ENCODE peak calls at places on chromosome 19, in seven cellular contexts. B is AG04450, A is breast epithelium, U is caudate nucleus, V is heart left ventricle, T is PC-3, P is fibroblast of lung. L is an unnamed sample.

GRCh38 chr19:37987356-37988332 is 80.6 kb downstream of the SIPA1L3 start:
- DNase-seq in V (no peak), B (no peak), A (no peak), T (no peak), U (no peak), P (no peak), L (no peak)

GRCh38 chr19:12801466-12802266 is at the start of the genes PRDX2 and THSD8:
- DNase-seq in A (peak), B (no peak), U (peak), V (peak), P (peak), T (peak), L (no peak)

GRCh38 chr19:58559275-58560006 is 1.0 kb upstream of the UBE2M start:
- DNase-seq in B (peak), V (peak), U (no peak), P (peak), A (peak), T (peak), L (no peak)

GRCh38 chr19:35032356-35032865 is 2.1 kb downstream of the SCN1B start:
- DNase-seq in B (no peak), P (no peak), T (no peak), U (no peak), A (no peak), V (no peak), L (no peak)

GRCh38 chr19:33055718-33056117 is 9.0 kb downstream of the RHPN2 start:
- DNase-seq in T (peak), B (no peak), P (peak), U (no peak), A (no peak), V (no peak), L (no peak)

GRCh38 chr19:8396563-8397203 is 6.5 kb downstream of the RAB11B start:
- DNase-seq in U (peak), V (peak), T (peak), A (peak), B (no peak), P (peak), L (peak)

GRCh38 chr19:36973021-36973843 is 57.1 kb downstream of the ZNF568 start:
- DNase-seq in U (peak), B (peak), T (no peak), V (peak), P (peak), A (peak), L (peak)

GRCh38 chr19:44794610-44795009 is 14.3 kb upstream of the BCAM start:
- DNase-seq in T (no peak), V (no peak), B (no peak), A (no peak), U (no peak), P (no peak), L (no peak)

GRCh38 chr19:38993271-38993670 is 17.7 kb upstream of the FBXO17 start:
- DNase-seq in V (no peak), A (no peak), T (peak), B (no peak), U (no peak), P (peak), L (no peak)

GRCh38 chr19:46907880-46908279 is 47.1 kb downstream of the ARHGAP35 start:
- DNase-seq in B (no peak), U (no peak), P (no peak), T (no peak), A (no peak), V (no peak), L (no peak)

GRCh38 chr19:39308531-39309304 is 11.9 kb downstream of the LRFN1 start:
- DNase-seq in P (no peak), T (no peak), U (no peak), V (no peak), B (no peak), A (no peak), L (no peak)

GRCh38 chr19:45821103-45821521 is 6.0 kb upstream of the RSPH6A start:
- DNase-seq in T (no peak), B (no peak), U (no peak), V (no peak), A (no peak), P (no peak), L (no peak)

GRCh38 chr19:55600336-55601028 is 394 bp downstream of the ZNF524 start:
- DNase-seq in P (peak), U (peak), V (peak), T (no peak), B (no peak), A (no peak), L (peak)

GRCh38 chr19:7488736-7489353 is at the start of gene PEX11G:
- DNase-seq in V (peak), T (peak), P (peak), U (peak), A (peak), B (peak), L (peak)

GRCh38 chr19:3060852-3061182 is 1.5 kb downstream of the TLE5 start:
- DNase-seq in P (no peak), B (no peak), T (no peak), A (no peak), U (no peak), V (no peak), L (no peak)
- H3K27ac ChIP-seq in P (peak), B (no peak), T (no peak), A (peak), U (peak), V (peak), L (peak)

GRCh38 chr19:10752237-10752912 is 34.5 kb downstream of the DNM2 start:
- DNase-seq in V (no peak), B (no peak), A (no peak), T (no peak), P (no peak), U (peak), L (peak)

GRCh38 chr19:10751109-10751972 is 33.5 kb downstream of the DNM2 start:
- DNase-seq in B (no peak), T (no peak), V (peak), A (no peak), P (no peak), U (no peak), L (no peak)

GRCh38 chr19:10749435-10750384 is 31.8 kb downstream of the DNM2 start:
- DNase-seq in P (no peak), V (no peak), T (no peak), U (no peak), B (no peak), A (no peak), L (no peak)

GRCh38 chr19:10753305-10753704 is 35.4 kb downstream of the DNM2 start:
- DNase-seq in P (no peak), B (no peak), U (no peak), A (no peak), T (no peak), V (no peak), L (no peak)

DNA sequence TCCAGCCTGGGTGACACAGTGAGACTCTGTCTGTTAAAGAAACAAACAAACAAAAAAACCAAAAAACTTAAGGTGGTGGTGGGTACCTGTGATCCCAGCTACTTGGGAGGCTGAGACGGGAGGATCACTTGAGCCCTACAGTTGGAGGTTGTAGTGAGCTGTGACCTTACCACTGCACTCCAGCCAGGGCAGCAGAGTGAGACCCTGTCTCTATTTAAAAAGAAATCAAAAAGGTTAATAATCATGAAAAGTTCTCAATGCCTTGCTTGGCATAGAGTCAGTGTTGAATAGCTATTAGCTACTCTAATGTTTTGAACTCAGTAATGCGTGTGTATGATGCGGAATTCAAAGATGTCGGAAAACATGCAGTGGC is 35.0 kb downstream of the DNM2 start:
- DNase-seq in P (no peak), A (no peak), B (no peak), T (no peak), U (no peak), V (no peak), L (no peak)
- H3K27ac ChIP-seq in P (no peak), A (peak), B (no peak), T (no peak), U (peak), V (peak), L (peak)

GRCh38 chr19:10915511-10916091 is 12.8 kb downstream of the YIPF2 start:
- DNase-seq in A (no peak), P (peak), T (peak), V (peak), B (peak), U (no peak), L (no peak)
- H3K27ac ChIP-seq in A (no peak), P (peak), T (peak), V (no peak), B (peak), U (no peak), L (no peak)

DNA sequence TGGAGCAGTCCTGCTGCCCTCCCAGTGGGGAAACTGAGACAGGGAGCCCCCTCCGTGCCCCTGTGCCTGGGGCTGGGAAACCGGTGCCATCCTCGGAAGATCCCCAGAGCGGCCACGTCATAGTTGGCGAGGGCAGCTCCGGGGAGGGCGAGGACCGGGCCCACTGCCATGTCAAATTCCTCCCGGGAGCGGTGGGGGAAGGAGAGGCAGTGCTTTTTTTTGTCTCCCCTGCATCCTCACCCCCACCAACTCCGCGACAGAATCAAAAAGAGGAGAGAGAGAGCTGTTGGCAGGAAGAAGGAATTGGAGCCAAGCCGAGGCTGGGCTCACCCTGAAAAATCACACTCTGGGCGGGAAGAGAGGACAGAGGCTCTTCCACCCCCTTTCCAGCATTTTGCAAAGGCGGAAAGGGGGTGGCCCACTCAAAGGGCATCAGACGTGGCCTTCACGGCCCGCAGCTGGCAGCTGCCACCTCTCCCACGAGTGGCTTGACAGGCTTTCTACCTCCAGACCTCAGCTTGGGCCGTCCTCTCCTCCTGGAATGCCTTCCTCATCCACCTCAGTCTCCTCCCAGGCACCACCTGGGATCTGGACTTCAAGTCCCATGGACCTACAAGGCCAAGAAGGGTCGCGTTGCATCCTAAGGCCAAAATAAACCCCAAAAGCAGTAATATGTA is 19.6 kb upstream of the NFIC start:
- DNase-seq in P (peak), A (peak), U (peak), T (no peak), V (peak), B (no peak), L (peak)
- H3K27ac ChIP-seq in P (peak), A (peak), U (peak), T (no peak), V (peak), B (no peak), L (peak)

DNA sequence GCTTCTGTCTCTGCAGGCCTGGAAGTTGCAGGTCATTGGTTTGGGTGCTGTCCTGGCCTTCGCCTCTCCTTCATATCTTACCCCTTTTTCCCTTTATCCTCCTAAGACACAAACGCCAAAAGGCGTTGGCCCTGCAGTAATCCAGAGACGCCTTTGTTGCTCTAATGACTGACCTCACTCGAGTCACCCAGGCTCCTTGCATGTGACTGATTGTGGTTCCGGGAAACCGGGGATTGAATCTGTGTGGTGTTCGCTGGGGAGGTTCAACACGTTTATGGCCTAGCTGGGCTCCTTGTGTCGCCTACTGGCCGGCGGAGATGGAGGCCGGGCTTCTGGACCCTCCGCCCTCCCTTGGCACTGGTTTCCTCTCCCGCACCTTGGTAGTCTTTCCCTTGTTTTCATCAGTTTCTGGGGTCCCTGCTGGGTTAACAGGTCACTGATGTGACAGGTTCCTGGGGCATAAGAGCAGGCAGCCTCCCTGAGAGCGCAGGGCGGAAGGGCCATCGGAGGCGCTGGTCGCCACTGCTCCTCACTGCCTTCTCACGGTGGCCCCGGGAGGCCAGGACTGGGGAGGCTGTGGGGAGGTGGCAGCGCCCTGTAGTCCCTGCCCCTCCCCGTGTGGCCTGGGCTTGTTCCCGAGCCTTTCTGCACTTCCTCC is 18.3 kb upstream of the NDUFS7 start:
- DNase-seq in A (no peak), V (no peak), U (no peak), P (peak), B (no peak), T (no peak), L (no peak)
- H3K27ac ChIP-seq in A (no peak), V (no peak), U (no peak), P (no peak), B (no peak), T (no peak), L (peak)

DNA sequence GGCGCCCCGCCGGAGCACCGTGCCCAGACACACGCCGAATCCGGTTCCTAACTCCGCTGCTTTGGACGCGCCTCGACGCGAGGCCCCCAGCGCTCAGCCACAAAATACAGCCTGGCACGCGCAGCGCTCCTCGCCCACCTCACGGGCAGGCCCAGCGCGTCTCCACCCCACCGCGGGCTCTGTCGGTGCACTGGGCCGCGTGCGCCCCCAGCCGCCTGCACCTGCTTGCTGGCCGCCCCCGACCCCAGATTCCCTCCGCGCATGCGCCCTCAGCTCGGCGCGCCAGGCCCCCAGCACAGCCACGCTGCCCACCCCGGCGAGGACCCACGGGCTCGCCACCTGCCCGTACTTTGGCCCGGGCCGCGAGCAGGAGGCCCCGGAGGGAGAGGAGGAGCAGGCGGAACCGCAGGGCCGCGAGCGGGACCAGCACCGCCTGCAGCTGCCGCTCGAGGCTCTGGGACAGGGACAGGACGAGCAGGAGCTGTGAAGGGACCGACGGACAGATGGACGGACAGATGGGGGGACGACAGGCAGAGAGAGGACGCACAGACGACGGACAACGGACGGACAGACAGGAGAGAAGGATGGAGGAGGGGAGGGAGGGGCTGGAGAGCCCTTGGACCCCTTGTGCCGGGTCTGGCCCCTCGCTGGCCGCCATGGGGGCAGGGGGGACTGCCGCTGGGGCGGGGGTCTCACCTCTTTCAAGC is 5.4 kb downstream of the ANO8 start:
- DNase-seq in T (no peak), A (no peak), B (no peak), P (no peak), U (no peak), V (no peak), L (no peak)
- H3K27ac ChIP-seq in T (no peak), A (no peak), B (no peak), P (no peak), U (no peak), V (no peak), L (no peak)

L was measured in substantia nigra.